ENCODE peak calls at places on chromosomes 12 and 14, in eight cellular contexts. One of them, this sample, is unnamed.
A peak's percentile ranks its signal among the peaks of the same experiment; 100 is the strongest.

GRCh38 chr12:104975621-104976343 is 10.3 kb upstream of the NOPCHAP1 start:
- DNase-seq in NCI-H1105 treated with DMSO at 0.1 percent for 48 hours: no peak
- DNase-seq in occipital lobe: no peak
- DNase-seq in HTR-8/SVneo: peak; percentile 27
- DNase-seq in GM23248: peak; percentile 84
- DNase-seq in RWPE1: peak; percentile 61
- DNase-seq in stimulated activated CD4-positive, alpha-beta T cell treated with anti-CD3 and anti-CD28 coated beads, Interleukin-15, amount 100 ng/mL, for 24 hours: no peak
- DNase-seq in fibroblast of the conjunctiva: no peak
- DNase-seq in this sample: no peak

GRCh38 chr12:5628501-5628900 is 196.6 kb downstream of the NTF3 start:
- DNase-seq in NCI-H1105 treated with DMSO at 0.1 percent for 48 hours: no peak
- DNase-seq in occipital lobe: no peak
- DNase-seq in HTR-8/SVneo: no peak
- DNase-seq in GM23248: no peak
- DNase-seq in RWPE1: no peak
- DNase-seq in stimulated activated CD4-positive, alpha-beta T cell treated with anti-CD3 and anti-CD28 coated beads, Interleukin-15, amount 100 ng/mL, for 24 hours: no peak
- DNase-seq in fibroblast of the conjunctiva: no peak
- DNase-seq in this sample: no peak

GRCh38 chr12:2354151-2354991 is 301.6 kb downstream of the CACNA1C start:
- DNase-seq in NCI-H1105 treated with DMSO at 0.1 percent for 48 hours: peak; percentile 30
- DNase-seq in occipital lobe: peak; percentile 53
- DNase-seq in HTR-8/SVneo: no peak
- DNase-seq in GM23248: no peak
- DNase-seq in RWPE1: no peak
- DNase-seq in stimulated activated CD4-positive, alpha-beta T cell treated with anti-CD3 and anti-CD28 coated beads, Interleukin-15, amount 100 ng/mL, for 24 hours: no peak
- DNase-seq in fibroblast of the conjunctiva: no peak
- DNase-seq in this sample: peak; percentile 8

GRCh38 chr14:92464156-92464555 is 49.4 kb upstream of the RIN3 start:
- DNase-seq in NCI-H1105 treated with DMSO at 0.1 percent for 48 hours: no peak
- DNase-seq in occipital lobe: no peak
- DNase-seq in HTR-8/SVneo: no peak
- DNase-seq in GM23248: no peak
- DNase-seq in RWPE1: no peak
- DNase-seq in stimulated activated CD4-positive, alpha-beta T cell treated with anti-CD3 and anti-CD28 coated beads, Interleukin-15, amount 100 ng/mL, for 24 hours: no peak
- DNase-seq in fibroblast of the conjunctiva: no peak
- DNase-seq in this sample: no peak

GRCh38 chr14:99522025-99522401 is 40.8 kb downstream of the CCNK start:
- DNase-seq in NCI-H1105 treated with DMSO at 0.1 percent for 48 hours: no peak
- DNase-seq in occipital lobe: no peak
- DNase-seq in HTR-8/SVneo: no peak
- DNase-seq in GM23248: no peak
- DNase-seq in RWPE1: no peak
- DNase-seq in stimulated activated CD4-positive, alpha-beta T cell treated with anti-CD3 and anti-CD28 coated beads, Interleukin-15, amount 100 ng/mL, for 24 hours: no peak
- DNase-seq in fibroblast of the conjunctiva: no peak
- DNase-seq in this sample: no peak

GRCh38 chr12:132259872-132260695 is 69.3 kb downstream of the GALNT9 start:
- DNase-seq in NCI-H1105 treated with DMSO at 0.1 percent for 48 hours: no peak
- DNase-seq in occipital lobe: no peak
- DNase-seq in HTR-8/SVneo: no peak
- DNase-seq in GM23248: no peak
- DNase-seq in RWPE1: no peak
- DNase-seq in stimulated activated CD4-positive, alpha-beta T cell treated with anti-CD3 and anti-CD28 coated beads, Interleukin-15, amount 100 ng/mL, for 24 hours: no peak
- DNase-seq in fibroblast of the conjunctiva: no peak
- DNase-seq in this sample: no peak

GRCh38 chr14:77607741-77608302 is 8.6 kb downstream of the SPTLC2 start:
- DNase-seq in NCI-H1105 treated with DMSO at 0.1 percent for 48 hours: no peak
- DNase-seq in occipital lobe: no peak
- DNase-seq in HTR-8/SVneo: no peak
- DNase-seq in GM23248: no peak
- DNase-seq in RWPE1: no peak
- DNase-seq in stimulated activated CD4-positive, alpha-beta T cell treated with anti-CD3 and anti-CD28 coated beads, Interleukin-15, amount 100 ng/mL, for 24 hours: no peak
- DNase-seq in fibroblast of the conjunctiva: no peak
- DNase-seq in this sample: no peak

GRCh38 chr14:68245146-68246073 is 425.8 kb downstream of the RAD51B start:
- DNase-seq in NCI-H1105 treated with DMSO at 0.1 percent for 48 hours: no peak
- DNase-seq in occipital lobe: no peak
- DNase-seq in HTR-8/SVneo: peak; percentile 77
- DNase-seq in GM23248: peak; percentile 52
- DNase-seq in RWPE1: no peak
- DNase-seq in stimulated activated CD4-positive, alpha-beta T cell treated with anti-CD3 and anti-CD28 coated beads, Interleukin-15, amount 100 ng/mL, for 24 hours: no peak
- DNase-seq in fibroblast of the conjunctiva: peak; percentile 67
- DNase-seq in this sample: no peak

GRCh38 chr12:55929306-55929791 is 1.6 kb upstream of the DGKA start:
- DNase-seq in NCI-H1105 treated with DMSO at 0.1 percent for 48 hours: no peak
- DNase-seq in occipital lobe: no peak
- DNase-seq in HTR-8/SVneo: no peak
- DNase-seq in GM23248: no peak
- DNase-seq in RWPE1: no peak
- DNase-seq in stimulated activated CD4-positive, alpha-beta T cell treated with anti-CD3 and anti-CD28 coated beads, Interleukin-15, amount 100 ng/mL, for 24 hours: peak; percentile 90
- DNase-seq in fibroblast of the conjunctiva: no peak
- DNase-seq in this sample: no peak

GRCh38 chr12:93569301-93569655 is 3.2 kb upstream of the SOCS2 start:
- DNase-seq in NCI-H1105 treated with DMSO at 0.1 percent for 48 hours: no peak
- DNase-seq in occipital lobe: no peak
- DNase-seq in HTR-8/SVneo: no peak
- DNase-seq in GM23248: no peak
- DNase-seq in RWPE1: no peak
- DNase-seq in stimulated activated CD4-positive, alpha-beta T cell treated with anti-CD3 and anti-CD28 coated beads, Interleukin-15, amount 100 ng/mL, for 24 hours: no peak
- DNase-seq in fibroblast of the conjunctiva: no peak
- DNase-seq in this sample: no peak

GRCh38 chr12:104187446-104188155 is 28.0 kb upstream of the TXNRD1 start:
- DNase-seq in NCI-H1105 treated with DMSO at 0.1 percent for 48 hours: no peak
- DNase-seq in occipital lobe: no peak
- DNase-seq in HTR-8/SVneo: no peak
- DNase-seq in GM23248: no peak
- DNase-seq in RWPE1: no peak
- DNase-seq in stimulated activated CD4-positive, alpha-beta T cell treated with anti-CD3 and anti-CD28 coated beads, Interleukin-15, amount 100 ng/mL, for 24 hours: no peak
- DNase-seq in fibroblast of the conjunctiva: no peak
- DNase-seq in this sample: no peak

GRCh38 chr14:55129428-55130193 is 559 bp downstream of the LGALS3 start:
- DNase-seq in NCI-H1105 treated with DMSO at 0.1 percent for 48 hours: no peak
- DNase-seq in occipital lobe: no peak
- DNase-seq in HTR-8/SVneo: peak; percentile 74
- DNase-seq in GM23248: peak; percentile 93
- DNase-seq in RWPE1: peak; percentile 59
- DNase-seq in stimulated activated CD4-positive, alpha-beta T cell treated with anti-CD3 and anti-CD28 coated beads, Interleukin-15, amount 100 ng/mL, for 24 hours: peak; percentile 57
- DNase-seq in fibroblast of the conjunctiva: no peak
- DNase-seq in this sample: no peak

GRCh38 chr12:53492830-53493609 is 6.2 kb downstream of the MAP3K12 start:
- DNase-seq in NCI-H1105 treated with DMSO at 0.1 percent for 48 hours: peak; percentile 69
- DNase-seq in occipital lobe: peak; percentile 94
- DNase-seq in HTR-8/SVneo: peak; percentile 91
- DNase-seq in GM23248: peak; percentile 96
- DNase-seq in RWPE1: peak; percentile 79
- DNase-seq in stimulated activated CD4-positive, alpha-beta T cell treated with anti-CD3 and anti-CD28 coated beads, Interleukin-15, amount 100 ng/mL, for 24 hours: peak; percentile 90
- DNase-seq in fibroblast of the conjunctiva: peak; percentile 85
- DNase-seq in this sample: peak; percentile 95

GRCh38 chr12:4393211-4393610 is 13.7 kb upstream of the FGF23 start:
- DNase-seq in NCI-H1105 treated with DMSO at 0.1 percent for 48 hours: no peak
- DNase-seq in occipital lobe: no peak
- DNase-seq in HTR-8/SVneo: no peak
- DNase-seq in GM23248: no peak
- DNase-seq in RWPE1: no peak
- DNase-seq in stimulated activated CD4-positive, alpha-beta T cell treated with anti-CD3 and anti-CD28 coated beads, Interleukin-15, amount 100 ng/mL, for 24 hours: no peak
- DNase-seq in fibroblast of the conjunctiva: no peak
- DNase-seq in this sample: no peak

GRCh38 chr12:29008786-29009185 is 140.3 kb upstream of the FAR2 start:
- DNase-seq in NCI-H1105 treated with DMSO at 0.1 percent for 48 hours: no peak
- DNase-seq in occipital lobe: no peak
- DNase-seq in HTR-8/SVneo: no peak
- DNase-seq in GM23248: peak; percentile 22
- DNase-seq in RWPE1: no peak
- DNase-seq in stimulated activated CD4-positive, alpha-beta T cell treated with anti-CD3 and anti-CD28 coated beads, Interleukin-15, amount 100 ng/mL, for 24 hours: no peak
- DNase-seq in fibroblast of the conjunctiva: no peak
- DNase-seq in this sample: no peak

GRCh38 chr12:110585231-110585799 is 2.2 kb upstream of the PPTC7 start:
- DNase-seq in NCI-H1105 treated with DMSO at 0.1 percent for 48 hours: no peak
- DNase-seq in occipital lobe: no peak
- DNase-seq in HTR-8/SVneo: no peak
- DNase-seq in GM23248: peak; percentile 74
- DNase-seq in RWPE1: no peak
- DNase-seq in stimulated activated CD4-positive, alpha-beta T cell treated with anti-CD3 and anti-CD28 coated beads, Interleukin-15, amount 100 ng/mL, for 24 hours: peak; percentile 65
- DNase-seq in fibroblast of the conjunctiva: no peak
- DNase-seq in this sample: no peak

GRCh38 chr12:26576266-26576665 is 256.7 kb downstream of the ITPR2 start:
- DNase-seq in NCI-H1105 treated with DMSO at 0.1 percent for 48 hours: no peak
- DNase-seq in occipital lobe: no peak
- DNase-seq in HTR-8/SVneo: no peak
- DNase-seq in GM23248: no peak
- DNase-seq in RWPE1: no peak
- DNase-seq in stimulated activated CD4-positive, alpha-beta T cell treated with anti-CD3 and anti-CD28 coated beads, Interleukin-15, amount 100 ng/mL, for 24 hours: no peak
- DNase-seq in fibroblast of the conjunctiva: no peak
- DNase-seq in this sample: no peak

GRCh38 chr14:50527970-50528369 is 4.4 kb downstream of the MAP4K5 start:
- DNase-seq in NCI-H1105 treated with DMSO at 0.1 percent for 48 hours: no peak
- DNase-seq in occipital lobe: no peak
- DNase-seq in HTR-8/SVneo: no peak
- DNase-seq in GM23248: peak; percentile 53
- DNase-seq in RWPE1: no peak
- DNase-seq in stimulated activated CD4-positive, alpha-beta T cell treated with anti-CD3 and anti-CD28 coated beads, Interleukin-15, amount 100 ng/mL, for 24 hours: no peak
- DNase-seq in fibroblast of the conjunctiva: no peak
- DNase-seq in this sample: no peak

GRCh38 chr12:93243382-93243688 is 134.4 kb upstream of the NUDT4 start:
- DNase-seq in NCI-H1105 treated with DMSO at 0.1 percent for 48 hours: no peak
- DNase-seq in occipital lobe: no peak
- DNase-seq in HTR-8/SVneo: no peak
- DNase-seq in GM23248: no peak
- DNase-seq in RWPE1: no peak
- DNase-seq in stimulated activated CD4-positive, alpha-beta T cell treated with anti-CD3 and anti-CD28 coated beads, Interleukin-15, amount 100 ng/mL, for 24 hours: no peak
- DNase-seq in fibroblast of the conjunctiva: no peak
- DNase-seq in this sample: no peak

GRCh38 chr12:27237790-27238771 is 6.0 kb upstream of the STK38L start:
- DNase-seq in NCI-H1105 treated with DMSO at 0.1 percent for 48 hours: no peak
- DNase-seq in occipital lobe: no peak
- DNase-seq in HTR-8/SVneo: no peak
- DNase-seq in GM23248: peak; percentile 46
- DNase-seq in RWPE1: no peak
- DNase-seq in stimulated activated CD4-positive, alpha-beta T cell treated with anti-CD3 and anti-CD28 coated beads, Interleukin-15, amount 100 ng/mL, for 24 hours: no peak
- DNase-seq in fibroblast of the conjunctiva: no peak
- DNase-seq in this sample: no peak

GRCh38 chr12:69161835-69162234 is 77.5 kb upstream of the CPSF6 start:
- DNase-seq in NCI-H1105 treated with DMSO at 0.1 percent for 48 hours: peak; percentile 86
- DNase-seq in occipital lobe: no peak
- DNase-seq in HTR-8/SVneo: no peak
- DNase-seq in GM23248: no peak
- DNase-seq in RWPE1: no peak
- DNase-seq in stimulated activated CD4-positive, alpha-beta T cell treated with anti-CD3 and anti-CD28 coated beads, Interleukin-15, amount 100 ng/mL, for 24 hours: peak; percentile 65
- DNase-seq in fibroblast of the conjunctiva: no peak
- DNase-seq in this sample: peak; percentile 77

GRCh38 chr14:106845286-106846087 is 1319.1 kb downstream of the TMEM121 start:
- DNase-seq in NCI-H1105 treated with DMSO at 0.1 percent for 48 hours: peak; percentile 68
- DNase-seq in occipital lobe: no peak
- DNase-seq in HTR-8/SVneo: no peak
- DNase-seq in GM23248: no peak
- DNase-seq in RWPE1: peak; percentile 55
- DNase-seq in stimulated activated CD4-positive, alpha-beta T cell treated with anti-CD3 and anti-CD28 coated beads, Interleukin-15, amount 100 ng/mL, for 24 hours: peak; percentile 65
- DNase-seq in fibroblast of the conjunctiva: no peak
- DNase-seq in this sample: peak; percentile 21

GRCh38 chr12:3725267-3726115 is 27.4 kb downstream of the CRACR2A start:
- DNase-seq in NCI-H1105 treated with DMSO at 0.1 percent for 48 hours: no peak
- DNase-seq in occipital lobe: no peak
- DNase-seq in HTR-8/SVneo: no peak
- DNase-seq in GM23248: peak; percentile 30
- DNase-seq in RWPE1: no peak
- DNase-seq in stimulated activated CD4-positive, alpha-beta T cell treated with anti-CD3 and anti-CD28 coated beads, Interleukin-15, amount 100 ng/mL, for 24 hours: no peak
- DNase-seq in fibroblast of the conjunctiva: peak; percentile 34
- DNase-seq in this sample: no peak

GRCh38 chr12:92995258-92995905 is 66.3 kb upstream of the EEA1 start:
- DNase-seq in NCI-H1105 treated with DMSO at 0.1 percent for 48 hours: no peak
- DNase-seq in occipital lobe: no peak
- DNase-seq in HTR-8/SVneo: no peak
- DNase-seq in GM23248: no peak
- DNase-seq in RWPE1: no peak
- DNase-seq in stimulated activated CD4-positive, alpha-beta T cell treated with anti-CD3 and anti-CD28 coated beads, Interleukin-15, amount 100 ng/mL, for 24 hours: no peak
- DNase-seq in fibroblast of the conjunctiva: no peak
- DNase-seq in this sample: no peak

GRCh38 chr14:95711476-95712176 is 2.3 kb downstream of the TCL1A start:
- DNase-seq in NCI-H1105 treated with DMSO at 0.1 percent for 48 hours: no peak
- DNase-seq in occipital lobe: no peak
- DNase-seq in HTR-8/SVneo: no peak
- DNase-seq in GM23248: no peak
- DNase-seq in RWPE1: no peak
- DNase-seq in stimulated activated CD4-positive, alpha-beta T cell treated with anti-CD3 and anti-CD28 coated beads, Interleukin-15, amount 100 ng/mL, for 24 hours: no peak
- DNase-seq in fibroblast of the conjunctiva: no peak
- DNase-seq in this sample: no peak